ENCODE peak calls at places on chromosomes 7 and 10, in eight cellular contexts. T is heart left ventricle; J is ELR; Q is dorsolateral prefrontal cortex; Y is astrocyte of the cerebellum; K is activated CD4-positive, alpha-beta T cell treated with anti-CD3 and anti-CD28 coated beads, Interleukin-2, amount 50 U/mL, for 1 hour; M is Kasumi-1; G is ACHN. O is an unnamed sample.

GRCh38 chr10:125194814-125195213 is 34.5 kb upstream of the CTBP2 start:
- DNase-seq in Q (no peak), M (no peak), G (no peak), J (no peak), K (no peak), T (no peak), Y (no peak), O (no peak)

GRCh38 chr7:28990200-28990960 is 32.2 kb upstream of the TRIL start:
- DNase-seq in J (no peak), Q (no peak), G (no peak), T (peak; percentile 75), Y (no peak), M (no peak), K (no peak), O (no peak)

GRCh38 chr10:133132711-133133291 is 27.2 kb upstream of the KNDC1 start:
- DNase-seq in M (no peak), K (no peak), G (no peak), J (no peak), Y (no peak), Q (no peak), T (peak; percentile 20), O (no peak)

GRCh38 chr10:56646301-56646700 is 285.2 kb upstream of the ZWINT start:
- DNase-seq in K (no peak), J (no peak), M (no peak), Q (no peak), Y (no peak), G (no peak), T (no peak), O (no peak)

GRCh38 chr7:2198206-2198605 is 34.5 kb downstream of the MAD1L1 start:
- DNase-seq in K (no peak), M (no peak), Y (no peak), T (no peak), J (no peak), G (no peak), Q (no peak), O (no peak)

GRCh38 chr7:6395898-6396582 is 51.7 kb downstream of the DAGLB start:
- DNase-seq in J (no peak), Q (peak; percentile 74), T (peak; percentile 65), G (no peak), Y (no peak), M (peak; percentile 73), K (no peak), O (no peak)

GRCh38 chr7:94115316-94115715 is 111.2 kb upstream of the BET1 start:
- DNase-seq in Q (no peak), J (peak; percentile 75), Y (no peak), T (no peak), G (no peak), M (no peak), K (no peak), O (no peak)

GRCh38 chr10:30788307-30788706 is 158.8 kb upstream of the LYZL2 start:
- DNase-seq in Q (no peak), K (no peak), T (no peak), Y (no peak), J (peak; percentile 66), G (no peak), M (no peak), O (no peak)

GRCh38 chr10:113221756-113222168 is 271.7 kb downstream of the TCF7L2 start:
- DNase-seq in Q (peak; percentile 23), Y (no peak), K (no peak), J (peak; percentile 57), T (no peak), M (peak; percentile 19), G (no peak), O (no peak)

GRCh38 chr7:981793-982510 is 1.0 kb upstream of the CYP2W1 start:
- DNase-seq in T (no peak), Y (no peak), M (no peak), J (no peak), G (no peak), K (no peak), Q (no peak), O (no peak)

GRCh38 chr10:822197-822596 is 109.3 kb downstream of the LARP4B start:
- DNase-seq in M (no peak), G (no peak), J (no peak), Q (peak; percentile 1), Y (no peak), K (no peak), T (no peak), O (no peak)

GRCh38 chr10:125112697-125113494 is 47.5 kb downstream of the CTBP2 start:
- DNase-seq in Q (no peak), T (no peak), G (no peak), J (no peak), M (no peak), K (no peak), Y (no peak), O (no peak)

GRCh38 chr10:50540069-50540825 is 83.5 kb downstream of the SGMS1 start:
- DNase-seq in J (peak; percentile 45), K (no peak), Y (no peak), M (no peak), G (no peak), Q (no peak), T (no peak), O (no peak)

GRCh38 chr7:71419546-71420337 is 287.8 kb downstream of the GALNT17 start:
- DNase-seq in Y (no peak), M (no peak), J (no peak), Q (no peak), G (no peak), K (no peak), T (no peak), O (no peak)

GRCh38 chr7:6614941-6615737 is at the start of gene ZNF853:
- DNase-seq in Y (no peak), M (no peak), T (no peak), K (no peak), J (no peak), G (no peak), Q (peak; percentile 30), O (no peak)

GRCh38 chr10:118595064-118595420 is 406 bp downstream of the PRLHR start:
- DNase-seq in T (no peak), G (no peak), Y (no peak), J (no peak), Q (no peak), M (no peak), K (no peak), O (no peak)

GRCh38 chr10:58412502-58412961 is 27.3 kb downstream of the TFAM start:
- DNase-seq in J (peak; percentile 77), G (peak; percentile 8), T (no peak), Y (peak; percentile 92), K (no peak), Q (no peak), M (no peak), O (no peak)

GRCh38 chr7:95847061-95847460 is 74.7 kb downstream of the DYNC1I1 start:
- DNase-seq in Q (no peak), K (no peak), G (no peak), Y (no peak), M (no peak), T (no peak), J (no peak), O (no peak)

GRCh38 chr10:124560377-124560776 is 98.8 kb downstream of the LHPP start:
- DNase-seq in Y (no peak), T (peak; percentile 91), Q (peak; percentile 84), J (peak; percentile 8), K (no peak), G (no peak), M (peak; percentile 18), O (no peak)

GRCh38 chr10:86727992-86728559 is 28.3 kb upstream of the BMPR1A start:
- DNase-seq in T (no peak), Y (no peak), Q (no peak), K (no peak), J (no peak), G (no peak), M (no peak), O (no peak)

GRCh38 chr7:50207251-50207564 is 97.3 kb upstream of the IKZF1 start:
- DNase-seq in G (no peak), T (no peak), M (no peak), Q (no peak), Y (no peak), J (no peak), K (no peak), O (no peak)

GRCh38 chr10:129926066-129927055 is 37.7 kb downstream of the EBF3 start:
- DNase-seq in Y (no peak), M (no peak), K (no peak), J (no peak), T (peak; percentile 17), G (no peak), Q (no peak), O (no peak)

GRCh38 chr10:14453593-14453992 is 122.9 kb upstream of the FRMD4A start:
- DNase-seq in M (no peak), J (no peak), Y (no peak), K (no peak), G (no peak), T (no peak), Q (no peak), O (no peak)

GRCh38 chr10:91434041-91434440 is 23.9 kb downstream of the HECTD2 start:
- DNase-seq in Q (no peak), J (peak; percentile 69), G (no peak), K (no peak), M (no peak), Y (no peak), T (no peak), O (no peak)

GRCh38 chr7:65978891-65979582 is 3.0 kb downstream of the GUSB start:
- DNase-seq in K (no peak), Y (no peak), G (no peak), T (no peak), M (no peak), J (no peak), Q (no peak), O (no peak)

GRCh38 chr10:71743099-71743838 is 23.7 kb upstream of the C10orf105 start:
- DNase-seq in K (no peak), Y (no peak), M (no peak), G (no peak), Q (no peak), T (no peak), J (no peak), O (no peak)

GRCh38 chr10:119543814-119544642 is 1.5 kb upstream of the RGS10 start:
- DNase-seq in G (no peak), K (no peak), T (no peak), M (no peak), Y (no peak), Q (no peak), J (no peak), O (no peak)

GRCh38 chr10:34305189-34305588 is 509.9 kb downstream of the PARD3 start:
- DNase-seq in J (no peak), Q (no peak), T (no peak), K (no peak), Y (no peak), G (no peak), M (no peak), O (no peak)

GRCh38 chr7:49089717-49090116 is 165.4 kb downstream of the CDC14C start:
- DNase-seq in T (no peak), Y (no peak), K (no peak), Q (no peak), M (no peak), G (no peak), J (no peak), O (no peak)

GRCh38 chr7:95933618-95934017 is 161.3 kb downstream of the DYNC1I1 start:
- DNase-seq in J (no peak), Q (no peak), Y (no peak), T (no peak), M (no peak), K (no peak), G (no peak), O (no peak)

GRCh38 chr10:43998021-43998809 is 349.5 kb upstream of the ZNF32 start:
- DNase-seq in J (no peak), Q (no peak), G (no peak), K (no peak), Y (no peak), T (no peak), M (no peak), O (no peak)

GRCh38 chr10:125146791-125147604 is 13.4 kb downstream of the CTBP2 start:
- DNase-seq in G (peak; percentile 88), K (no peak), M (no peak), J (peak; percentile 80), Q (no peak), T (no peak), Y (no peak), O (no peak)

GRCh38 chr10:19651549-19651948 is 164.7 kb upstream of the PLXDC2 start:
- DNase-seq in T (no peak), M (no peak), G (no peak), J (peak; percentile 51), Y (peak; percentile 44), K (no peak), Q (no peak), O (no peak)

GRCh38 chr7:6446977-6447588 is 671 bp downstream of the DAGLB start:
- DNase-seq in M (peak; percentile 41), G (peak; percentile 96), T (peak; percentile 73), K (peak; percentile 16), Q (peak; percentile 85), Y (peak; percentile 68), J (peak; percentile 97), O (peak; percentile 92)